ENCODE peak calls at places on chromosomes 12 and 14, in five cellular contexts. B is EL, Z is posterior cingulate gyrus, W is mammary epithelial cell, L is NCI-H1436. M is an unnamed sample.

GRCh38 chr12:94704452-94704871 is 54.1 kb upstream of the TMCC3 start:
- DNase-seq in B (peak; percentile 63), Z (no peak), W (peak; percentile 72), L (no peak), M (no peak)

GRCh38 chr14:101028971-101029667 is 125.6 kb upstream of the RTL1 start:
- DNase-seq in B (no peak), Z (no peak), W (no peak), L (peak; percentile 11), M (peak; percentile 13)

GRCh38 chr12:58413794-58414193 is 472.4 kb downstream of the ATP23 start:
- DNase-seq in B (peak; percentile 51), Z (no peak), W (peak; percentile 72), L (no peak), M (no peak)

GRCh38 chr12:2864198-2864597 is 7.4 kb upstream of the TEX52 start:
- DNase-seq in B (no peak), Z (no peak), W (no peak), L (no peak), M (peak; percentile 66)

GRCh38 chr12:128817115-128818015 is 6.4 kb downstream of the SLC15A4 start:
- DNase-seq in B (peak; percentile 23), Z (no peak), W (peak; percentile 60), L (no peak), M (no peak)

GRCh38 chr14:32576088-32576795 is 247.1 kb downstream of the AKAP6 start:
- DNase-seq in B (peak; percentile 56), Z (peak; percentile 31), W (peak; percentile 21), L (peak; percentile 45), M (no peak)

GRCh38 chr14:95993768-95994592 is 45.2 kb upstream of the C14orf132 start:
- DNase-seq in B (peak; percentile 51), Z (no peak), W (peak; percentile 11), L (peak; percentile 72), M (no peak)

GRCh38 chr14:52031781-52032180 is 37.1 kb downstream of the NID2 start:
- DNase-seq in B (peak; percentile 91), Z (no peak), W (peak; percentile 14), L (no peak), M (no peak)

GRCh38 chr12:100987552-100988277 is 193.1 kb downstream of the ANO4 start:
- DNase-seq in B (peak; percentile 69), Z (no peak), W (peak; percentile 48), L (peak; percentile 2), M (no peak)

GRCh38 chr14:77508876-77509275 is 10.3 kb upstream of the ISM2 start:
- DNase-seq in B (no peak), Z (no peak), W (no peak), L (no peak), M (no peak)

GRCh38 chr12:64091186-64091585 is 130.9 kb downstream of the KICS2 start:
- DNase-seq in B (no peak), Z (no peak), W (no peak), L (no peak), M (no peak)

GRCh38 chr12:17278946-17279345 is 673.0 kb upstream of the LMO3 start:
- DNase-seq in B (no peak), Z (no peak), W (no peak), L (no peak), M (no peak)

GRCh38 chr14:105525861-105526780 is at the start of gene TMEM121:
- DNase-seq in B (no peak), Z (peak; percentile 56), W (no peak), L (peak; percentile 39), M (peak; percentile 72)

GRCh38 chr12:42483534-42483857 is 106.0 kb downstream of the PRICKLE1 start:
- DNase-seq in B (peak; percentile 55), Z (no peak), W (peak; percentile 42), L (no peak), M (peak; percentile 81)

GRCh38 chr14:79972230-79972629 is 239.1 kb downstream of the DIO2 start:
- DNase-seq in B (peak; percentile 13), Z (no peak), W (no peak), L (no peak), M (no peak)

GRCh38 chr12:57754411-57755193 is at the start of gene MARCHF9:
- DNase-seq in B (peak; percentile 43), Z (no peak), W (peak; percentile 70), L (peak; percentile 86), M (peak; percentile 93)

GRCh38 chr12:79326663-79327062 is 364.1 kb downstream of the PAWR start:
- DNase-seq in B (no peak), Z (no peak), W (peak; percentile 14), L (no peak), M (no peak)

GRCh38 chr14:75371297-75371696 is 56.5 kb upstream of the JDP2 start:
- DNase-seq in B (no peak), Z (no peak), W (no peak), L (no peak), M (no peak)

GRCh38 chr12:39505562-39505961 is 62.6 kb upstream of the KIF21A start:
- DNase-seq in B (no peak), Z (no peak), W (no peak), L (no peak), M (no peak)

GRCh38 chr14:51963164-51963733 is 26.1 kb upstream of the RTRAF start:
- DNase-seq in B (no peak), Z (no peak), W (no peak), L (no peak), M (no peak)

GRCh38 chr12:51217133-51217967 is 512 bp downstream of the POU6F1 start:
- DNase-seq in B (peak; percentile 29), Z (peak; percentile 43), W (no peak), L (peak; percentile 37), M (peak; percentile 90)

GRCh38 chr14:30223966-30224365 is 296.3 kb upstream of the PRKD1 start:
- DNase-seq in B (no peak), Z (no peak), W (no peak), L (no peak), M (no peak)

GRCh38 chr14:104738375-104739019 is 14.4 kb upstream of the SIVA1 start:
- DNase-seq in B (no peak), Z (no peak), W (no peak), L (no peak), M (no peak)

GRCh38 chr12:101174576-101174975 is 35.5 kb downstream of the SLC5A8 start:
- DNase-seq in B (no peak), Z (no peak), W (no peak), L (no peak), M (no peak)

GRCh38 chr12:75190846-75191245 is 18.8 kb downstream of the KCNC2 start:
- DNase-seq in B (no peak), Z (no peak), W (no peak), L (no peak), M (no peak)